ENCODE peak calls at places on chromosomes 12 and 14, in nine cellular contexts. W is esophagus muscularis mucosa; Z is left lung; V is AG04450; U is colonic mucosa; T is CD8-positive, alpha-beta T cell; I is SK-N-SH; D is GM23338; N is spleen. K is an unnamed sample.

GRCh38 chr14:20684662-20685456 is 499 bp downstream of the RNASE4 start:
- DNase-seq in W (no peak), Z (peak), V (no peak), U (peak), T (no peak), I (no peak), D (peak), N (no peak), K (no peak)

GRCh38 chr12:67698711-67699603 is 50.4 kb downstream of the DYRK2 start:
- DNase-seq in W (no peak), Z (no peak), V (no peak), U (no peak), T (peak), I (no peak), D (no peak), N (no peak), K (no peak)

GRCh38 chr12:50326636-50327284 is 43.4 kb upstream of the LIMA1 start:
- DNase-seq in W (no peak), Z (peak), V (peak), U (peak), T (no peak), I (no peak), D (no peak), N (no peak), K (peak)

GRCh38 chr12:92080390-92081285 is 65.0 kb downstream of the BTG1 start:
- DNase-seq in W (no peak), Z (no peak), V (no peak), U (no peak), T (no peak), I (no peak), D (no peak), N (no peak), K (no peak)

GRCh38 chr12:2008677-2009076 is 4.4 kb upstream of the DCP1B start:
- DNase-seq in W (no peak), Z (no peak), V (peak), U (no peak), T (no peak), I (no peak), D (no peak), N (no peak), K (no peak)

GRCh38 chr12:9340422-9341259 is 132.4 kb upstream of the PZP start:
- DNase-seq in W (no peak), Z (no peak), V (peak), U (no peak), T (no peak), I (no peak), D (no peak), N (no peak), K (peak)

GRCh38 chr12:98211914-98212695 is 303.3 kb upstream of the TMPO start:
- DNase-seq in W (no peak), Z (no peak), V (no peak), U (no peak), T (no peak), I (no peak), D (no peak), N (no peak), K (no peak)

GRCh38 chr14:105229099-105229655 is 19.2 kb upstream of the BTBD6 start:
- DNase-seq in W (no peak), Z (no peak), V (no peak), U (no peak), T (no peak), I (no peak), D (no peak), N (peak), K (no peak)

GRCh38 chr12:90543841-90544240 is 411.1 kb downstream of the CCER1 start:
- DNase-seq in W (no peak), Z (no peak), V (no peak), U (no peak), T (no peak), I (no peak), D (no peak), N (no peak), K (no peak)

GRCh38 chr14:68243441-68244010 is 423.9 kb downstream of the RAD51B start:
- DNase-seq in W (no peak), Z (no peak), V (no peak), U (no peak), T (no peak), I (no peak), D (no peak), N (no peak), K (no peak)

GRCh38 chr14:75566321-75566720 is 12.1 kb upstream of the FLVCR2 start:
- DNase-seq in W (no peak), Z (no peak), V (no peak), U (no peak), T (peak), I (no peak), D (no peak), N (no peak), K (no peak)

GRCh38 chr12:12350868-12351463 is 924 bp upstream of the MANSC1 start:
- DNase-seq in W (no peak), Z (no peak), V (no peak), U (peak), T (no peak), I (no peak), D (no peak), N (no peak), K (peak)

GRCh38 chr14:63544641-63545234 is 1.6 kb upstream of the PPP2R5E start:
- DNase-seq in W (no peak), Z (no peak), V (no peak), U (no peak), T (no peak), I (peak), D (no peak), N (no peak), K (no peak)

GRCh38 chr14:91755560-91755959 is 23.7 kb upstream of the CATSPERB start:
- DNase-seq in W (no peak), Z (no peak), V (no peak), U (peak), T (no peak), I (no peak), D (no peak), N (no peak), K (no peak)

GRCh38 chr12:124194521-124195225 is 100.2 kb upstream of the RFLNA start:
- DNase-seq in W (no peak), Z (no peak), V (no peak), U (peak), T (no peak), I (peak), D (no peak), N (no peak), K (no peak)

GRCh38 chr14:105894978-105895881 is 368.8 kb downstream of the TMEM121 start:
- DNase-seq in W (no peak), Z (peak), V (no peak), U (no peak), T (no peak), I (peak), D (no peak), N (peak), K (no peak)

GRCh38 chr14:69664865-69665526 is 53.6 kb downstream of the SUSD6 start:
- DNase-seq in W (no peak), Z (no peak), V (no peak), U (no peak), T (no peak), I (peak), D (no peak), N (no peak), K (no peak)

GRCh38 chr12:85740190-85740589 is 96.0 kb downstream of the RASSF9 start:
- DNase-seq in W (no peak), Z (no peak), V (no peak), U (no peak), T (no peak), I (no peak), D (no peak), N (no peak), K (no peak)

GRCh38 chr12:7439579-7440505 is 4.1 kb downstream of the CD163L1 start:
- DNase-seq in W (no peak), Z (peak), V (peak), U (peak), T (peak), I (peak), D (peak), N (peak), K (peak)

GRCh38 chr12:128449146-128449894 is 182.3 kb downstream of the TMEM132C start:
- DNase-seq in W (no peak), Z (no peak), V (no peak), U (no peak), T (no peak), I (peak), D (no peak), N (no peak), K (no peak)

GRCh38 chr12:127191124-127191523 is 1075.8 kb upstream of the TMEM132C start:
- DNase-seq in W (no peak), Z (no peak), V (peak), U (no peak), T (no peak), I (no peak), D (no peak), N (no peak), K (no peak)

GRCh38 chr14:29584992-29585391 is 342.7 kb downstream of the PRKD1 start:
- DNase-seq in W (no peak), Z (peak), V (peak), U (no peak), T (no peak), I (no peak), D (peak), N (no peak), K (peak)

GRCh38 chr14:101554991-101555668 is 6.2 kb upstream of the DIO3 start:
- DNase-seq in W (no peak), Z (no peak), V (no peak), U (peak), T (no peak), I (peak), D (no peak), N (no peak), K (no peak)

GRCh38 chr12:78916845-78917480 is 52.4 kb downstream of the SYT1 start:
- DNase-seq in W (no peak), Z (peak), V (no peak), U (no peak), T (no peak), I (no peak), D (peak), N (no peak), K (peak)

GRCh38 chr12:9925746-9926393 is 6.3 kb downstream of the CLEC2A start:
- DNase-seq in W (no peak), Z (no peak), V (peak), U (no peak), T (peak), I (peak), D (peak), N (no peak), K (peak)

GRCh38 chr14:41071351-41071750 is 535.3 kb upstream of the LRFN5 start:
- DNase-seq in W (no peak), Z (no peak), V (no peak), U (no peak), T (no peak), I (no peak), D (no peak), N (no peak), K (no peak)

GRCh38 chr14:41073544-41073943 is 533.1 kb upstream of the LRFN5 start:
- DNase-seq in W (no peak), Z (no peak), V (no peak), U (no peak), T (no peak), I (no peak), D (no peak), N (no peak), K (no peak)

DNA sequence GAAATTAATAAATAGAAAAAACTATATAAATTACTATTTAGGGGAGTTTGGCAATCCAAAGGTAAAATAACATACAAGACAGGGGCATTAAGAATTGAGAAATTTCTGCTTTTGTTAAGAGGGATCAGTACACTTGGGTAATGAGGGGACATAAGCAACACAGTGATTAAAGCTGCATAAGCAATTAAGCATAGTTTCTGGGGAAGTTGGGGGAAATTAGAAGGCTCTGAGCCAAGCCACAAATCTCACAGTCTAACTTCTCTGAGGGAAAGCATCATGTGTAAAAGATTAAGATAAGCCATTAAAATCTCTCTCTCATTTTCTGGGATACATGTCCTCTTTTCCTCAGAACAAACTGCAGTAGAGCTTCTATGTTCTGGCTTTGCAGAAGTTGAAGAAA is 533.9 kb upstream of the LRFN5 start:
- DNase-seq in W (no peak), Z (no peak), V (no peak), U (no peak), T (no peak), I (no peak), D (no peak), N (no peak), K (no peak)
- H3K4me3 ChIP-seq in W (no peak), Z (no peak), V (no peak), U (no peak), T (no peak), I (no peak), D (no peak), N (no peak), K (no peak)

GRCh38 chr12:80567391-80567790 is 123.4 kb downstream of the PTPRQ start:
- DNase-seq in W (no peak), Z (no peak), V (no peak), U (no peak), T (no peak), I (no peak), D (no peak), N (no peak), K (no peak)
- H3K27ac ChIP-seq in W (no peak), Z (no peak), V (no peak), U (no peak), T (no peak), I (no peak), D (no peak), N (no peak), K (no peak)

DNA sequence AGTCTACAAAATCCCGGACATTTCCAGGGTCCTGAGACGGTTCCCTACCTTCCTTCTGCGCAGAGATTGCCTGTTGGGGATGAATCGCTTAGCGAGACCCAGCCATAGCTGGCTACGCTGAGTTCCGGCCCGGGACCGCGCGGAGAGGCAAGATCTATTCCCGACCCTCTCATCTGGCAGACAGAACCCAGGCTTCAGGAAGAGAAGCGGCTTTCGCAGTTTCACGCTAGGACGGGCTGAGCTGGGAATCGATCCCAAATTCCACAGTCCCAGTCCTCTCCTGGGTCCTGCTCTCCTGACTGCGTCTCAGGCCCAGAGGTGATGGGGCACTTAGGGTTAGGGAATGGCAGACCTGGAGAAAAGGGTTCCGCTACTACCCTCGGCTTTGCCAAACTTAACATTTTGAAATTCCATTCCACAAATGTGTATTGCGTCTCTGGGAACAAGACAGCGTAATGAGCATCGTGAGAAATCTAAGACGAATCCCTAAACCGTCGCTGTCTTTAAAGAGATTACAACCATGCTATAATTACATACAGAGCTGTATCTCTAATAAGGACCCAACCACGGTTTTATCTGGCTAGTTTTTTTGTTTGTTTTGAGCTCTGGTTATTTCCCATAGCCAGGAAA is 2.8 kb downstream of the PTPN21 start:
- DNase-seq in W (no peak), Z (no peak), V (no peak), U (no peak), T (no peak), I (peak), D (peak), N (no peak), K (peak)
- H3K4me3 ChIP-seq in W (peak), Z (peak), V (peak), U (peak), T (peak), I (peak), D (peak), N (peak), K (peak)

DNA sequence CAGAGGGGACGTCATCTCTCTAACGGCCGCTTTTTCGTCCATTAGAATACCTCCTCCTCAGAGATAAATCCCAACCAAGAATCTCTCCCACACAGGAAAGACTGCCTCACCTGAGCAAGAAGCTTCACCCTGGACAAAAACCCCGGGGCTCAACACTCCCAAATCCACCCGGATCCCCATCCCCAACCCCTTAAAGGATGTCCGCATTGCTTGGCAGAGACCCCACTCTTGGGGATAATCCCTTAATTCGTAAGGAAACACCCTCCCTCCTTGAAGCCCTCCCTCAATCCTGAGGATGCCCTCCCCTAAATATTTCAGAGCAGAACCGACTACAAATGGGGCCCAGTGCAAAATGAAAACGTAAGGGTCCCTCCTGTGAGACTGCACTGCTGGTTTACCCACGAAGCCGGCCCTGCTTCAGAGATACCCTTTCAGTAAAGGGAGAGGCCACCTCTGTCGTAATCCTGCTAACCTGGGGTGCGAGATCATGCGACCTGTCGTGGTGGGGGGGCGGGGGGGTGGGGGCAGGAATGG is 657 bp upstream of the DYNLL1 start:
- DNase-seq in W (no peak), Z (no peak), V (no peak), U (no peak), T (no peak), I (peak), D (peak), N (no peak), K (no peak)
- H3K27ac ChIP-seq in W (peak), Z (peak), V (no peak), U (peak), T (peak), I (peak), D (no peak), N (peak), K (no peak)

GRCh38 chr12:116382456-116382902 is 105.0 kb upstream of the MED13L start:
- DNase-seq in W (no peak), Z (no peak), V (no peak), U (no peak), T (no peak), I (no peak), D (no peak), N (no peak), K (peak)
- H3K4me3 ChIP-seq in W (no peak), Z (no peak), V (peak), U (no peak), T (no peak), I (no peak), D (peak), N (no peak), K (peak)

GRCh38 chr12:130932061-130932650 is 21.6 kb upstream of the ADGRD1 start:
- DNase-seq in W (peak), Z (no peak), V (no peak), U (no peak), T (no peak), I (no peak), D (no peak), N (no peak), K (no peak)
- H3K27ac ChIP-seq in W (no peak), Z (no peak), V (no peak), U (no peak), T (no peak), I (no peak), D (no peak), N (no peak), K (no peak)

K was measured in endodermal cell.